ENCODE peak calls at places on chromosomes 7 and 10, in four cellular contexts. I, R, B and S are unnamed samples.
A peak's percentile ranks its signal among the peaks of the same experiment; 100 is the strongest.

GRCh38 chr10:9762966-9763656 is 1254.6 kb upstream of the CELF2 start:
- DNase-seq in I (peak; percentile 60), R (no peak), B (no peak), S (no peak)

GRCh38 chr7:102432476-102433318 is 678 bp upstream of the ORAI2 start:
- DNase-seq in I (peak; percentile 45), R (no peak), B (peak; percentile 9), S (no peak)

GRCh38 chr7:40429821-40430220 is 295.0 kb downstream of the SUGCT start:
- DNase-seq in I (no peak), R (no peak), B (no peak), S (no peak)

GRCh38 chr7:94396606-94397005 is 1.9 kb downstream of the COL1A2 start:
- DNase-seq in I (no peak), R (no peak), B (peak; percentile 60), S (no peak)

GRCh38 chr10:123640016-123640535 is 26.1 kb upstream of the GPR26 start:
- DNase-seq in I (peak; percentile 55), R (no peak), B (no peak), S (no peak)

GRCh38 chr10:88165849-88166271 is 302.4 kb downstream of the PTEN start:
- DNase-seq in I (peak; percentile 62), R (no peak), B (no peak), S (no peak)

GRCh38 chr10:59593768-59594167 is 115.9 kb downstream of the SLC16A9 start:
- DNase-seq in I (no peak), R (no peak), B (no peak), S (no peak)

GRCh38 chr10:124867304-124867703 is 65.7 kb downstream of the ABRAXAS2 start:
- DNase-seq in I (no peak), R (no peak), B (no peak), S (no peak)

GRCh38 chr10:48343871-48344598 is 37.6 kb downstream of the MAPK8 start:
- DNase-seq in I (peak; percentile 19), R (no peak), B (no peak), S (no peak)

GRCh38 chr10:119444866-119445265 is 97.7 kb downstream of the RGS10 start:
- DNase-seq in I (no peak), R (no peak), B (no peak), S (no peak)

GRCh38 chr10:100303724-100304319 is 17.3 kb upstream of the BLOC1S2 start:
- DNase-seq in I (peak; percentile 69), R (no peak), B (peak; percentile 23), S (no peak)